ENCODE peak calls at places on chromosomes 13 and 19, in four cellular contexts. One of them, this sample, is unnamed.
A peak's percentile ranks its signal among the peaks of the same experiment; 100 is the strongest.

GRCh38 chr13:67841071-67841470 is 610.9 kb upstream of the PCDH9 start:
- DNase-seq in heart right ventricle: no peak
- DNase-seq in ovary: no peak
- DNase-seq in A673: peak; percentile 3
- DNase-seq in this sample: no peak

GRCh38 chr13:102333320-102334181 is 68.3 kb downstream of the FGF14 start:
- DNase-seq in heart right ventricle: no peak
- DNase-seq in ovary: no peak
- DNase-seq in A673: peak; percentile 30
- DNase-seq in this sample: no peak

GRCh38 chr19:9406798-9407352 is 28.5 kb downstream of the ZNF266 start:
- DNase-seq in heart right ventricle: peak; percentile 82
- DNase-seq in ovary: peak; percentile 83
- DNase-seq in A673: peak; percentile 88
- DNase-seq in this sample: peak; percentile 29

GRCh38 chr19:2867025-2867991 is at the start of gene ZNF556:
- DNase-seq in heart right ventricle: no peak
- DNase-seq in ovary: peak; percentile 89
- DNase-seq in A673: peak; percentile 33
- DNase-seq in this sample: no peak

GRCh38 chr13:24341439-24341838 is 32.1 kb downstream of the C1QTNF9 start:
- DNase-seq in heart right ventricle: no peak
- DNase-seq in ovary: no peak
- DNase-seq in A673: no peak
- DNase-seq in this sample: no peak

GRCh38 chr13:41428155-41428554 is 29.2 kb upstream of the RGCC start:
- DNase-seq in heart right ventricle: peak; percentile 28
- DNase-seq in ovary: no peak
- DNase-seq in A673: peak; percentile 23
- DNase-seq in this sample: no peak

GRCh38 chr19:18322759-18323460 is at the start of gene LSM4:
- DNase-seq in heart right ventricle: peak; percentile 98
- DNase-seq in ovary: peak; percentile 99
- DNase-seq in A673: peak; percentile 99
- DNase-seq in this sample: peak; percentile 92

GRCh38 chr13:93045836-93046235 is 180.8 kb upstream of the GPC6 start:
- DNase-seq in heart right ventricle: no peak
- DNase-seq in ovary: no peak
- DNase-seq in A673: no peak
- DNase-seq in this sample: no peak

GRCh38 chr13:107493271-107493670 is 722.1 kb downstream of the LIG4 start:
- DNase-seq in heart right ventricle: no peak
- DNase-seq in ovary: no peak
- DNase-seq in A673: no peak
- DNase-seq in this sample: no peak

GRCh38 chr13:113636266-113636963 is 21.6 kb downstream of the ATP4B start:
- DNase-seq in heart right ventricle: no peak
- DNase-seq in ovary: peak; percentile 6
- DNase-seq in A673: no peak
- DNase-seq in this sample: no peak

GRCh38 chr13:67299072-67299635 is 69.0 kb upstream of the PCDH9 start:
- DNase-seq in heart right ventricle: no peak
- DNase-seq in ovary: no peak
- DNase-seq in A673: no peak
- DNase-seq in this sample: peak; percentile 57

GRCh38 chr13:28754698-28755545 is 36.2 kb upstream of the SLC46A3 start:
- DNase-seq in heart right ventricle: peak; percentile 45
- DNase-seq in ovary: no peak
- DNase-seq in A673: peak; percentile 41
- DNase-seq in this sample: no peak

GRCh38 chr19:55354698-55355212 is at the start of gene COX6B2:
- DNase-seq in heart right ventricle: no peak
- DNase-seq in ovary: no peak
- DNase-seq in A673: no peak
- DNase-seq in this sample: no peak

GRCh38 chr13:30743319-30744055 is 8.1 kb downstream of the ALOX5AP start:
- DNase-seq in heart right ventricle: no peak
- DNase-seq in ovary: peak; percentile 38
- DNase-seq in A673: no peak
- DNase-seq in this sample: peak; percentile 91

GRCh38 chr13:75180805-75181455 is 301.0 kb downstream of the TBC1D4 start:
- DNase-seq in heart right ventricle: no peak
- DNase-seq in ovary: no peak
- DNase-seq in A673: no peak
- DNase-seq in this sample: no peak

GRCh38 chr13:30864352-30865130 is 41.5 kb upstream of the MEDAG start:
- DNase-seq in heart right ventricle: no peak
- DNase-seq in ovary: peak; percentile 60
- DNase-seq in A673: no peak
- DNase-seq in this sample: peak; percentile 95

GRCh38 chr19:38024991-38025716 is 118.1 kb downstream of the SIPA1L3 start:
- DNase-seq in heart right ventricle: no peak
- DNase-seq in ovary: no peak
- DNase-seq in A673: peak; percentile 26
- DNase-seq in this sample: no peak

GRCh38 chr13:69458013-69458412 is 649.6 kb upstream of the ATXN8OS start:
- DNase-seq in heart right ventricle: no peak
- DNase-seq in ovary: no peak
- DNase-seq in A673: no peak
- DNase-seq in this sample: no peak

GRCh38 chr19:21691656-21692055 is 75.7 kb downstream of the ZNF100 start:
- DNase-seq in heart right ventricle: no peak
- DNase-seq in ovary: peak; percentile 40
- DNase-seq in A673: no peak
- DNase-seq in this sample: no peak

GRCh38 chr13:95714142-95714832 is 37.3 kb downstream of the DNAJC3 start:
- DNase-seq in heart right ventricle: no peak
- DNase-seq in ovary: no peak
- DNase-seq in A673: no peak
- DNase-seq in this sample: peak; percentile 43

GRCh38 chr19:28213476-28214082 is 999.4 kb downstream of the UQCRFS1 start:
- DNase-seq in heart right ventricle: no peak
- DNase-seq in ovary: no peak
- DNase-seq in A673: peak; percentile 50
- DNase-seq in this sample: no peak

GRCh38 chr13:37602743-37603381 is 4.3 kb upstream of the POSTN start:
- DNase-seq in heart right ventricle: no peak
- DNase-seq in ovary: no peak
- DNase-seq in A673: peak; percentile 53
- DNase-seq in this sample: peak; percentile 18

GRCh38 chr13:69947577-69947976 is 160.0 kb upstream of the ATXN8OS start:
- DNase-seq in heart right ventricle: no peak
- DNase-seq in ovary: no peak
- DNase-seq in A673: no peak
- DNase-seq in this sample: no peak

GRCh38 chr19:15443838-15444237 is 5.9 kb downstream of the WIZ start:
- DNase-seq in heart right ventricle: peak; percentile 68
- DNase-seq in ovary: peak; percentile 18
- DNase-seq in A673: no peak
- DNase-seq in this sample: no peak

GRCh38 chr13:69935043-69935442 is 172.6 kb upstream of the ATXN8OS start:
- DNase-seq in heart right ventricle: no peak
- DNase-seq in ovary: no peak
- DNase-seq in A673: peak; percentile 45
- DNase-seq in this sample: no peak

GRCh38 chr19:3459322-3459881 is 20.9 kb downstream of the SMIM24 start:
- DNase-seq in heart right ventricle: peak; percentile 76
- DNase-seq in ovary: peak; percentile 95
- DNase-seq in A673: no peak
- DNase-seq in this sample: peak; percentile 87

GRCh38 chr13:29581666-29582065 is 13.8 kb downstream of the SLC7A1 start:
- DNase-seq in heart right ventricle: no peak
- DNase-seq in ovary: no peak
- DNase-seq in A673: peak; percentile 33
- DNase-seq in this sample: no peak

GRCh38 chr13:49148405-49148804 is 71.7 kb upstream of the MLNR start:
- DNase-seq in heart right ventricle: no peak
- DNase-seq in ovary: no peak
- DNase-seq in A673: no peak
- DNase-seq in this sample: no peak

GRCh38 chr13:107650081-107650701 is 565.1 kb downstream of the LIG4 start:
- DNase-seq in heart right ventricle: peak; percentile 43
- DNase-seq in ovary: peak; percentile 51
- DNase-seq in A673: peak; percentile 64
- DNase-seq in this sample: peak; percentile 31

GRCh38 chr13:46992383-46992952 is 95.6 kb upstream of the HTR2A start:
- DNase-seq in heart right ventricle: no peak
- DNase-seq in ovary: no peak
- DNase-seq in A673: peak; percentile 45
- DNase-seq in this sample: no peak

GRCh38 chr19:30236006-30236405 is 136.2 kb upstream of the ZNF536 start:
- DNase-seq in heart right ventricle: no peak
- DNase-seq in ovary: no peak
- DNase-seq in A673: no peak
- DNase-seq in this sample: no peak

GRCh38 chr19:19552811-19553210 is 14.7 kb downstream of the CILP2 start:
- DNase-seq in heart right ventricle: no peak
- DNase-seq in ovary: no peak
- DNase-seq in A673: no peak
- DNase-seq in this sample: no peak

GRCh38 chr13:27131202-27131623 is 40.4 kb downstream of the USP12 start:
- DNase-seq in heart right ventricle: no peak
- DNase-seq in ovary: no peak
- DNase-seq in A673: no peak
- DNase-seq in this sample: no peak

GRCh38 chr19:38193445-38193844 is 30.6 kb downstream of the DPF1 start:
- DNase-seq in heart right ventricle: no peak
- DNase-seq in ovary: no peak
- DNase-seq in A673: no peak
- DNase-seq in this sample: no peak

GRCh38 chr19:29429021-29429420 is 96.8 kb upstream of the VSTM2B start:
- DNase-seq in heart right ventricle: no peak
- DNase-seq in ovary: no peak
- DNase-seq in A673: no peak
- DNase-seq in this sample: no peak

GRCh38 chr19:12034196-12034595 is 1.3 kb downstream of the ZNF433 start:
- DNase-seq in heart right ventricle: no peak
- DNase-seq in ovary: no peak
- DNase-seq in A673: no peak
- DNase-seq in this sample: no peak

GRCh38 chr19:12035220-12036172 is at the start of gene ZNF433:
- DNase-seq in heart right ventricle: peak; percentile 95
- DNase-seq in ovary: peak; percentile 94
- DNase-seq in A673: peak; percentile 89
- DNase-seq in this sample: peak; percentile 40

GRCh38 chr19:12034610-12035009 is 869 bp downstream of the ZNF433 start:
- DNase-seq in heart right ventricle: no peak
- DNase-seq in ovary: no peak
- DNase-seq in A673: no peak
- DNase-seq in this sample: no peak
- H3K4me3 ChIP-seq in heart right ventricle: peak overlapping the region; percentile 93
- H3K4me3 ChIP-seq in ovary: peak overlapping the region; percentile 71
- H3K4me3 ChIP-seq in A673: peak overlapping the region; percentile 72
- H3K4me3 ChIP-seq in this sample: peak overlapping the region; percentile 86

DNA sequence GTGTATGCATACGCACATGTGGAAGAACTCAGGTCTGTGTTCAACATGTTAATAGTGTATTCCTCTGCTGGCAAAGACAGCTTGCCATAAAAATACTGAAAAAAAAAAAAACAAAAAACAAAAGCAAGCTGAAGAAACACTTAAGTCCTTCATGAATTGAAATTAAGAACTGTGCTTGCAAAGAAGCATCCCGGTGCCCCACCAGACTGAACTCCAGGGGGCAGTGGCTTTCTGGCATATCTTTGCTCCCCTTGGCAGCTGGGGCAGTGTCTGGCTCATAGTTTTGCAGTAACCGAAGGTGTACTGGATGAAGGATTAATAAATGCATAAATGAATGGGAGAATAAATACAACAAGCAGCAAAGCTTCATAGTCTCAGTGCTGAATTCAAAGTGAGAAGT is 187.6 kb downstream of the LHFPL6 start:
- DNase-seq in heart right ventricle: peak; percentile 60
- DNase-seq in ovary: peak; percentile 57
- DNase-seq in A673: peak; percentile 83
- DNase-seq in this sample: no peak
- TF ChIP-seq CTCF in heart right ventricle: peak; percentile 70
- TF ChIP-seq CTCF in ovary: no peak
- TF ChIP-seq CTCF in A673: peak; percentile 82
- TF ChIP-seq CTCF in this sample: peak; percentile 51

GRCh38 chr19:16584825-16585801 is 12.9 kb upstream of the SLC35E1 start:
- DNase-seq in heart right ventricle: no peak
- DNase-seq in ovary: no peak
- DNase-seq in A673: no peak
- DNase-seq in this sample: no peak
- H3K4me3 ChIP-seq in heart right ventricle: no peak overlapping the region
- H3K4me3 ChIP-seq in ovary: no peak overlapping the region
- H3K4me3 ChIP-seq in A673: peak overlapping the region; percentile 33
- H3K4me3 ChIP-seq in this sample: no peak overlapping the region

GRCh38 chr19:46753420-46754155 is 7.3 kb upstream of the STRN4 start:
- DNase-seq in heart right ventricle: peak; percentile 52
- DNase-seq in ovary: no peak
- DNase-seq in A673: peak; percentile 74
- DNase-seq in this sample: no peak
- TF ChIP-seq CTCF in heart right ventricle: peak; percentile 61
- TF ChIP-seq CTCF in ovary: no peak
- TF ChIP-seq CTCF in A673: peak; percentile 75
- TF ChIP-seq CTCF in this sample: peak; percentile 47

DNA sequence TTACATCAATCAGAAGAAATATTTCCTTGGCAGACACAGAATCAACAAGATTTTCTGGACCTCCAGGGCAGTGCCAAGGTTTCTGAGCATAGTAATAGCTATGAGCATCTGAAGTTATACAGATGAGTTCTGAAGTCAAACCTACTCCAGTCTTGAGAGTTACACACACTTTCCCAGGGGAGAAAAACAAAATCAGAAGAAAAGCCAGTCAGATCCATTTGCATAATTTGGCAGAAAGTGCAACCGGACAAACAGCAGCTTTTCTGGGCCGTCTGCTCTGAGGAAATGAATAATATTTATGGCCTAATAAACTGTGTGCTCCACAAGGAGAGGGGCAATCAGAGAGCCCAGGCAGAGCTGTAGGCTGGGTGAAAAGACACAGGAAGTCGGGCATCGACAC is 93.1 kb downstream of the KL start:
- DNase-seq in heart right ventricle: no peak
- DNase-seq in ovary: no peak
- DNase-seq in A673: peak; percentile 54
- DNase-seq in this sample: no peak
- H3K4me3 ChIP-seq in heart right ventricle: no peak overlapping the region
- H3K4me3 ChIP-seq in ovary: no peak overlapping the region
- H3K4me3 ChIP-seq in A673: no peak overlapping the region
- H3K4me3 ChIP-seq in this sample: no peak overlapping the region

GRCh38 chr13:44876782-44877324 is 112.4 kb downstream of the NUFIP1 start:
- DNase-seq in heart right ventricle: no peak
- DNase-seq in ovary: no peak
- DNase-seq in A673: no peak
- DNase-seq in this sample: no peak
- TF ChIP-seq CTCF in heart right ventricle: peak; percentile 17
- TF ChIP-seq CTCF in ovary: no peak
- TF ChIP-seq CTCF in A673: peak; percentile 37
- TF ChIP-seq CTCF in this sample: peak; percentile 27

This sample was measured in astrocyte of the cerebellum.